ENCODE peak calls at places on chromosomes 16 and 17, in seven cellular contexts. J is epithelial cell of proximal tubule, G is fibroblast of lung, M is fibroblast of villous mesenchyme, D is PC-9, U is dorsolateral prefrontal cortex, A is right atrium auricular region. Y is an unnamed sample.
A peak's percentile ranks its signal among the peaks of the same experiment; 100 is the strongest.

GRCh38 chr16:59113009-59113408 is 378.9 kb upstream of the GOT2 start:
- DNase-seq in A (no peak), U (no peak), J (no peak), D (no peak), G (no peak), M (no peak), Y (no peak)

GRCh38 chr17:7004398-7005253 is 7.8 kb upstream of the RNASEK start:
- DNase-seq in J (no peak), G (no peak), M (peak; percentile 51), A (no peak), U (no peak), D (peak; percentile 49), Y (peak; percentile 69)

GRCh38 chr17:76709077-76709950 is 1.5 kb downstream of the MXRA7 start:
- DNase-seq in A (peak; percentile 97), D (no peak), G (peak; percentile 100), U (no peak), J (no peak), M (peak; percentile 98), Y (no peak)

GRCh38 chr16:77359065-77359502 is 75.8 kb downstream of the ADAMTS18 start:
- DNase-seq in G (peak; percentile 79), D (no peak), A (no peak), M (no peak), J (peak; percentile 84), U (no peak), Y (no peak)

GRCh38 chr17:17356931-17357270 is 53.7 kb downstream of the NT5M start:
- DNase-seq in G (no peak), D (no peak), U (no peak), M (no peak), J (no peak), A (no peak), Y (no peak)

GRCh38 chr16:78235168-78235800 is 135.8 kb downstream of the WWOX start:
- DNase-seq in M (peak; percentile 58), D (peak; percentile 63), U (peak; percentile 79), J (no peak), G (peak; percentile 47), A (peak; percentile 75), Y (peak; percentile 75)

GRCh38 chr16:52002021-52002420 is 544.9 kb downstream of the TOX3 start:
- DNase-seq in J (no peak), A (no peak), U (no peak), G (no peak), M (no peak), D (no peak), Y (no peak)

GRCh38 chr16:81311762-81312161 is 3.0 kb upstream of the GAN start:
- DNase-seq in D (no peak), J (no peak), G (no peak), M (no peak), A (no peak), U (no peak), Y (no peak)

GRCh38 chr16:53207810-53208752 is 153.3 kb downstream of the CHD9 start:
- DNase-seq in D (peak; percentile 27), J (peak; percentile 67), M (peak; percentile 88), A (no peak), U (peak; percentile 56), G (peak; percentile 87), Y (peak; percentile 81)

GRCh38 chr17:39599665-39600468 is 7.9 kb downstream of the NEUROD2 start:
- DNase-seq in U (no peak), M (no peak), G (no peak), A (no peak), D (no peak), J (no peak), Y (no peak)

GRCh38 chr16:14496786-14497185 is 133.3 kb downstream of the PARN start:
- DNase-seq in D (no peak), M (no peak), A (no peak), J (no peak), U (no peak), G (no peak), Y (no peak)

GRCh38 chr16:51049678-51050378 is 101.2 kb downstream of the SALL1 start:
- DNase-seq in J (no peak), G (no peak), M (no peak), U (no peak), A (no peak), D (no peak), Y (no peak)

GRCh38 chr17:79833744-79834574 is 5.3 kb downstream of the CBX4 start:
- DNase-seq in G (no peak), U (no peak), D (no peak), J (no peak), M (no peak), A (no peak), Y (no peak)

GRCh38 chr17:41322264-41322902 is 6.9 kb upstream of the KRTAP17-1 start:
- DNase-seq in D (peak; percentile 22), A (no peak), J (no peak), M (peak; percentile 71), U (no peak), G (peak; percentile 62), Y (peak; percentile 43)

GRCh38 chr16:85524630-85525463 is 88.3 kb upstream of the GSE1 start:
- DNase-seq in G (peak; percentile 19), D (peak; percentile 89), U (no peak), M (peak; percentile 79), A (peak; percentile 78), J (no peak), Y (no peak)

GRCh38 chr16:17512636-17513220 is 42.0 kb upstream of the XYLT1 start:
- DNase-seq in J (no peak), A (no peak), M (no peak), G (peak; percentile 96), U (no peak), D (no peak), Y (no peak)

GRCh38 chr17:61554209-61554608 is 36.8 kb downstream of the NACA2 start:
- DNase-seq in A (no peak), G (no peak), M (no peak), D (no peak), U (no peak), J (no peak), Y (no peak)
- TF ChIP-seq CTCF in A (no peak), G (no peak), M (no peak), D (no peak), U (no peak), J (no peak), Y (no peak)

DNA sequence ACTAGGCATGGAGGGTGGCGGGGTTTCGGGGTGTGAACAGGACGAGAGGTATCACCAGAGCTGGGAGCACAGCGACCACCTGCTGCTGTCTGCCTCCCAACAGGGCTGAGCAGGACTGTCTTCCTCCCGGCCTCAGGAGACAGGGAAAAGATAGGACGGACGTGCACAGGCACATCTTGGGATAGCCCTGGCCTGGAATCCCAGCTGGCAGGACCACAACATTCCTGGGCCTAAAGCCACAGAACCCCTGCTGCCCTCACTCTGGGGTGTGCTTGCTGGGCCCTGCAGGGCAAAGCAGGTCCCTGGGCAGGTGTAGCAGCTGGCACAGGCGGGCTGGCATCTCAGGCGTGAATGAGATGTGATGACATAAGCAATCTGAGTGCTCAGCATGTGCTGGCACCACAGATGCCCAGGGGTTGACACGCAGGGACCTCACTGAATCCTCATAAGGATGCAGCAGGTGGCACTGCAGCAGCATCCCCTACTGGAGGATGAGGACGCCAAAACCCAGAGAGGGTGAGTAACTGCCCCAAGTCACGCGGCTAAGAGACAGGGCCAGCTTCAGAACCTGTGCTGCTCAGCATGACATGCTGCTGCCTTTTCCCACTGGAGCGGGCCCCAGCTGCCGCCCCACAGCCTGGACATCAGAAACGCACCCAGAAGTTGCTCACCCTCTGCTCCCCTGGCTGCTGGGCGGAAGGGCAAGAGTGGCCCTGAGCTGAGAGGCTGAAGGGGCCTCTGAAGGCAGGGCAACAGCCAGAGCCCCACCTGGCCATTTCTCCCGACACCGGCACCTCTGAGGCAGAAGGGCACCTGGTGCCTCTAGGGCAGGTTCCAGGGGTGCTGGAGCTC is 7.1 kb downstream of the CORO7 start:
- DNase-seq in D (no peak), M (no peak), J (no peak), A (no peak), U (no peak), G (no peak), Y (no peak)
- TF ChIP-seq CTCF in D (no peak), M (peak; percentile 11), J (no peak), A (no peak), U (peak; percentile 37), G (peak; percentile 11), Y (peak; percentile 12)

DNA sequence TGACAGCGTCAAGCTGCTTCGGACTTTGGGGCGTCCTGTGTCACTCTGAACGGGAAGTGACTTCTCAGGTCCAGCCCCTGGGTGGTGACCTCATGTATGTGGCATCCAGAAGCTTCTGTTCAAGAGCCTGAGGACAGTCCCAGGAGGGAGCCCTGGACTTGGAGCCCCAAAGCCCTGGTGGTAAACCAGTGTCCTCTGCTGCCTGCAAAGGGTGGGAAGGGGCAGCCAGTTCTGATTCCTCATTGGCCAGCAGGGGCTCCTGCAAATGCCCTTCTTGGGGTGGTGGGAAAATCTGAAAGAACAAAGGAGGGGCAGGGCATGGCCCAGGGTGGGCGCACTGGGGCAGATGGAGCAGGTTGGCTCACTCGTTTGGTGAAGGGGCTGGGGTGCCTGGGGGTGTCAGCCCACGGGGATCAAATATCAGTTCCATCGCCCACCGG is 1.6 kb downstream of the OSGIN1 start:
- DNase-seq in D (peak; percentile 61), A (peak; percentile 80), U (no peak), J (no peak), M (peak; percentile 54), G (peak; percentile 62), Y (no peak)
- TF ChIP-seq CTCF in D (no peak), A (no peak), U (no peak), J (no peak), M (no peak), G (no peak), Y (no peak)

GRCh38 chr17:82230627-82231311 is 1.9 kb downstream of the SLC16A3 start:
- DNase-seq in J (no peak), U (peak; percentile 61), D (peak; percentile 85), G (peak; percentile 79), A (peak; percentile 85), M (peak; percentile 91), Y (peak; percentile 86)
- TF ChIP-seq CTCF in J (peak; percentile 16), U (peak; percentile 63), D (peak; percentile 46), G (peak; percentile 29), A (peak; percentile 64), M (peak; percentile 47), Y (peak; percentile 35)

DNA sequence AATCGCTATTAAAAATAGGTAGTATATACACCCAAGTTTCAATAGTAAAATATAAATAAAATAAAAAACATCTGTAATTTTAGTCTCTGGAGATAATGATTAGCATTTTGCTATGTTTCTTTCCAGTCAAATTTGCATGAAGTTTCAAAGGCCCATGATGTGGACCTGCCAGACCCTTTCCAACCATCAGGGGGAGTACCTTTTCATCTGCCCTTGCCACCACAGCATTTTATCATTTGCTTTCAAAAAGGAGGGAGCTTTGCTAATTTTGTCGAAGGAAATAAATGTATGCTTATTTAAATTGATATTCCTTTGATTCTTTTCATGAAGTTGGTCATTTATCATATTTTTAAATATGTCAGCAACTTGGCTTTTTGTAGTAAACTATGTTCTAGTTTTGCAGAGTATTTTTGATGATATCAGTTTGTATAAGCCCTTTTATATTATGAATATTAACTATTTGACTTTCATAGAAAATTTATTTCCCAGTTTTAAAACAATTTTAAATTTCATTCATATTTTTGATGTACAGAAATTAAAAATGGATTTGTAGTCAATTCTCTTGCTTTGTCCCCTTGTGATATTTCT is 115.2 kb upstream of the NETO2 start:
- DNase-seq in M (peak; percentile 26), A (no peak), G (peak; percentile 6), J (no peak), D (no peak), U (no peak), Y (peak; percentile 29)
- TF ChIP-seq CTCF in M (peak; percentile 79), A (peak; percentile 67), G (peak; percentile 84), J (peak; percentile 78), D (peak; percentile 71), U (peak; percentile 61), Y (peak; percentile 33)

GRCh38 chr16:57382535-57383275 is 10.4 kb downstream of the CX3CL1 start:
- DNase-seq in A (no peak), G (no peak), D (no peak), U (no peak), J (no peak), M (no peak), Y (no peak)
- TF ChIP-seq CTCF in A (no peak), G (no peak), D (no peak), U (no peak), J (no peak), M (no peak), Y (no peak)

Y was measured in GM10248.